ENCODE peak calls at places on chromosomes 3 and 15, in seven cellular contexts. B, T, I, U, P, S and J are unnamed samples.

GRCh38 chr3:195522254-195523023 is 20.7 kb downstream of the PPP1R2 start:
- DNase-seq in I (no peak), T (no peak), B (no peak), P (no peak), U (peak), S (no peak), J (no peak)

GRCh38 chr3:44184319-44184953 is 57.2 kb upstream of the TOPAZ1 start:
- DNase-seq in I (no peak), T (no peak), U (no peak), P (no peak), B (no peak), S (peak), J (no peak)

GRCh38 chr3:18840535-18841137 is 307.7 kb upstream of the KCNH8 start:
- DNase-seq in S (no peak), U (no peak), P (no peak), I (no peak), T (no peak), B (no peak), J (no peak)

GRCh38 chr3:23611737-23612295 is 193.9 kb upstream of the UBE2E1 start:
- DNase-seq in U (peak), T (no peak), S (peak), I (peak), B (peak), P (no peak), J (peak)

GRCh38 chr3:179148446-179149238 is 485 bp downstream of the PIK3CA start:
- DNase-seq in U (peak), S (no peak), P (peak), T (peak), B (peak), I (peak), J (peak)

GRCh38 chr3:64086479-64086878 is 63.2 kb upstream of the PSMD6 start:
- DNase-seq in S (no peak), U (no peak), B (no peak), T (no peak), I (no peak), P (no peak), J (no peak)

GRCh38 chr15:26630857-26631256 is 142.0 kb downstream of the GABRB3 start:
- DNase-seq in T (no peak), P (no peak), B (no peak), S (no peak), I (no peak), U (no peak), J (no peak)

GRCh38 chr3:15753056-15753710 is 44.6 kb downstream of the ANKRD28 start:
- DNase-seq in I (no peak), P (peak), B (no peak), U (no peak), T (no peak), S (no peak), J (no peak)

GRCh38 chr15:24944939-24945338 is 9.8 kb upstream of the SNRPN start:
- DNase-seq in I (no peak), P (peak), S (no peak), B (no peak), U (no peak), T (no peak), J (no peak)

GRCh38 chr3:101803152-101803782 is 24.3 kb downstream of the NXPE3 start:
- DNase-seq in U (peak), I (peak), S (no peak), P (peak), T (no peak), B (no peak), J (no peak)

GRCh38 chr3:170703121-170703588 is 117.3 kb upstream of the SLC7A14 start:
- DNase-seq in B (no peak), T (no peak), P (no peak), I (peak), S (no peak), U (peak), J (no peak)

GRCh38 chr3:81728766-81729544 is 32.5 kb downstream of the GBE1 start:
- DNase-seq in I (no peak), S (no peak), U (peak), P (no peak), T (no peak), B (no peak), J (no peak)